ENCODE peak calls at places on chromosome 22, in four cellular contexts. S is K562, R is GM12878, B is HL-60. Q is an unnamed sample.

GRCh38 chr22:49168219-49168813 is 659.4 kb downstream of the BRD1 start:
- DNase-seq in R (no peak), B (no peak), S (no peak), Q (no peak)

GRCh38 chr22:36238348-36239149 is 778 bp downstream of the APOL2 start:
- DNase-seq in R (no peak), B (no peak), S (peak), Q (no peak)

GRCh38 chr22:47163876-47164513 is 401.5 kb downstream of the TBC1D22A start:
- DNase-seq in B (no peak), S (no peak), R (no peak), Q (no peak)

GRCh38 chr22:48572951-48573350 is 1254.7 kb downstream of the BRD1 start:
- DNase-seq in R (no peak), S (no peak), B (no peak), Q (no peak)

GRCh38 chr22:43159484-43160178 is 8.3 kb downstream of the TSPO start:
- DNase-seq in R (no peak), S (no peak), B (no peak), Q (no peak)

GRCh38 chr22:27241430-27242110 is 560.0 kb downstream of the MN1 start:
- DNase-seq in R (no peak), B (no peak), S (no peak), Q (no peak)

GRCh38 chr22:48047722-48048500 is 1285.5 kb downstream of the TBC1D22A start:
- DNase-seq in B (no peak), S (no peak), R (no peak), Q (no peak)

GRCh38 chr22:45779351-45779750 is 107.7 kb downstream of the ATXN10 start:
- DNase-seq in R (no peak), B (no peak), S (no peak), Q (no peak)

GRCh38 chr22:43148581-43148980 is 2.8 kb upstream of the TSPO start:
- DNase-seq in S (no peak), R (no peak), B (no peak), Q (no peak)

GRCh38 chr22:47435826-47436225 is 673.4 kb downstream of the TBC1D22A start:
- DNase-seq in S (no peak), B (no peak), R (no peak), Q (no peak)

GRCh38 chr22:35728639-35729308 is 11.1 kb downstream of the APOL5 start:
- DNase-seq in B (no peak), S (no peak), R (no peak), Q (no peak)

GRCh38 chr22:26713823-26714449 is 56.5 kb downstream of the MIAT start:
- DNase-seq in R (no peak), S (no peak), B (no peak), Q (no peak)

GRCh38 chr22:28831140-28832072 is 31.0 kb upstream of the XBP1 start:
- DNase-seq in S (no peak), B (no peak), R (no peak), Q (no peak)
- TF ChIP-seq SPI1 in S (no peak), B (no peak), R (no peak), Q (no peak)

DNA sequence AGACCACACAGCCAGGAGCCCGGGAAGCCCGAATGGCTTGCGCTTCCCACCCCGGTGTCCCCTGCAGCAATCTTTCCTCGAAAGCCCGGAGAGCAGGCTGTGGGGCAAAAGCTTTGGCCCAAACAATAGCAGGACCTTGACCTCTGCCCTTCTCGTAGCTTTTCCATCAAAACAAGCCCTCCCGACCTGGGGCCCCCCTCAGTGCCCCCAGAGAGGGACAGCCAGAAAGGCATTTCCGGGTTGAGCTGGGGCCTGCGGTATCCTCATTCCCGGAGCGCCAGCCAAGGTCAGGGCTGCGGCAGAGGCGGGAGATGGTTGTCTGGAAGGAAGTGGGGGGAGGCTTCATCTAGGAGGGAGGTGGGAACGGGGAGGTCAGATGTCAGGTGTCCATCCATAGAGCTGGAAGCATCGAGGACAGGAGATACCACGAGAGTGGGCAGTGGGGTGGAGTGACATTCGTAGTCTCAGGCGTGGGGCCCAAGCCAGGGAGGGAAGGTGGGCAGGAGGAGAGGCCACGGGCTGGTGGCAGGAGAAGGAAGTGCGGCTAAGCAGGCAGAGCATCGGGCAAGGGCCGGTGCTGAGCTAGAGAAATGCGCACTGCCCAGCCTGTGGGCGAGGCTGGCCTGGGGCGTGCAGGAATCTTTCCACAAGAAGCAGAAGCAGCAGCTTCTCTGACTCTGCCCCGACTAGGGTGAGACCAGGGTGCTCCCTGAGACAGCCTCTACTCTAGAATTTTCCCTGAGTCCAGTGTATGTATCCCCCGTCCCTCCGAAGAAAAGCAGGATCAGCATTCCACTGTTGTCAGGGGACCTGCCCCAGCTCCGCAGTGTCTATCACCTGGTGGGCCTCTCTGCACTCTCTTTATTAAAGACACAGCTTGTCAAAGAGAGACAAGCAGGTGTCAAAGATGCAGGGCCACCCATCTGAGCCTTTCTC is 14.3 kb downstream of the PDGFB start:
- DNase-seq in S (no peak), R (no peak), B (no peak), Q (no peak)
- TF ChIP-seq SPI1 in S (no peak), R (no peak), B (peak), Q (no peak)

GRCh38 chr22:32407332-32407731 is 4.7 kb downstream of the RTCB start:
- DNase-seq in R (peak), B (no peak), S (no peak), Q (no peak)
- TF ChIP-seq SPI1 in R (peak), B (no peak), S (no peak), Q (peak)

GRCh38 chr22:50182176-50183081 is 3.3 kb upstream of the TRABD start:
- DNase-seq in R (no peak), S (no peak), B (no peak), Q (no peak)
- TF ChIP-seq SPI1 in R (no peak), S (no peak), B (no peak), Q (no peak)

GRCh38 chr22:37564111-37564711 is 3.9 kb downstream of the CDC42EP1 start:
- DNase-seq in R (no peak), S (no peak), B (no peak), Q (no peak)
- TF ChIP-seq SPI1 in R (no peak), S (no peak), B (no peak), Q (no peak)

GRCh38 chr22:44389926-44390925 is 77.5 kb upstream of the SHISAL1 start:
- DNase-seq in B (no peak), R (no peak), S (no peak), Q (no peak)
- TF ChIP-seq SPI1 in B (no peak), R (no peak), S (no peak), Q (no peak)

GRCh38 chr22:39718921-39719320 is 148.4 kb downstream of the CACNA1I start:
- DNase-seq in B (no peak), S (no peak), R (no peak), Q (no peak)

GRCh38 chr22:39715778-39716495 is 145.4 kb downstream of the CACNA1I start:
- DNase-seq in B (no peak), S (no peak), R (no peak), Q (no peak)

GRCh38 chr22:39718206-39718605 is 147.7 kb downstream of the CACNA1I start:
- DNase-seq in S (no peak), R (no peak), B (no peak), Q (no peak)

GRCh38 chr22:39716534-39716933 is 146.0 kb downstream of the CACNA1I start:
- DNase-seq in S (no peak), R (no peak), B (no peak), Q (no peak)

DNA sequence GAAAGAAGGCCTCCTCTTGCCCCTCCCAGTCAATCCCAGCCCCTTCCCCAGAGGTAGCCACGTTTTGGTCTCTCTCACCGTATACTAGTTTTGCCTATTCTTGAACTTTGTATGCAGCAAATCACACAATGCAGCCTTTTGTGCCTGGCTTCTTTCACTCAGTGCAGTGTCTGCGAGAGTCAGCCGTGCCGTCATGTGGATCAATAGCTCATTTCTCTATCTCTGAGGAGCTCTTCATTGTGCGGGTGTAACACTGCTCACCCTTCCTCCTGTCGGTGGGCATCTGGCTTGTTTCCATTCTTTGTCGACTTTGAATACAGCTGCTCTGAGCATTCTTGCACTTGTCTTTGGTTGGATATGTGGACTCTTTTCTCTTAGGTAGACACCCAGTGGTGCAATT is 146.5 kb downstream of the CACNA1I start:
- DNase-seq in R (no peak), B (no peak), S (no peak), Q (no peak)
- TF ChIP-seq SPI1 in R (no peak), B (no peak), S (no peak), Q (no peak)